ENCODE peak calls at places on chromosomes 5 and 9, in seven cellular contexts. Z is omental fat pad, Q is HCT116, K is astrocyte of the cerebellum, B is bronchial epithelial cell, E is lower lobe of right lung, G is activated B cell treated with CpG ODN at 0.5 μM for 24 hours. W is an unnamed sample.

GRCh38 chr5:34411470-34412346 is 244.4 kb upstream of the RAI14 start:
- DNase-seq in Q (no peak), B (no peak), G (no peak), Z (no peak), K (no peak), E (no peak), W (no peak)

GRCh38 chr5:180201051-180201987 is 7.7 kb downstream of the RASGEF1C start:
- DNase-seq in Z (no peak), Q (peak), G (no peak), E (no peak), K (no peak), B (no peak), W (no peak)

GRCh38 chr9:110148384-110148783 is 59.6 kb downstream of the C9orf152 start:
- DNase-seq in E (no peak), K (no peak), Z (no peak), Q (no peak), G (no peak), B (no peak), W (no peak)

GRCh38 chr5:123051206-123051605 is 14.7 kb upstream of the PPIC start:
- DNase-seq in B (peak), K (no peak), G (no peak), Z (no peak), Q (no peak), E (no peak), W (no peak)

GRCh38 chr5:163727028-163727427 is 221.6 kb downstream of the MAT2B start:
- DNase-seq in B (no peak), K (no peak), G (no peak), Z (no peak), E (no peak), Q (no peak), W (no peak)

GRCh38 chr9:82012255-82012654 is 23.7 kb downstream of the SPATA31D1 start:
- DNase-seq in G (no peak), B (no peak), E (no peak), K (no peak), Z (no peak), Q (no peak), W (no peak)

GRCh38 chr5:154397652-154398406 is 48.0 kb upstream of the SAP30L start:
- DNase-seq in G (no peak), E (peak), Q (no peak), K (no peak), B (no peak), Z (no peak), W (no peak)

GRCh38 chr5:180648658-180649296 is 623 bp downstream of the FLT4 start:
- DNase-seq in K (no peak), B (no peak), G (no peak), Z (no peak), E (no peak), Q (no peak), W (peak)

GRCh38 chr5:34531736-34532135 is 124.4 kb upstream of the RAI14 start:
- DNase-seq in E (no peak), Q (no peak), B (no peak), G (no peak), Z (no peak), K (peak), W (no peak)

GRCh38 chr9:1320667-1321195 is 270.6 kb downstream of the DMRT2 start:
- DNase-seq in E (no peak), G (no peak), Z (no peak), K (no peak), B (peak), Q (no peak), W (no peak)

GRCh38 chr5:146758898-146759297 is 119.7 kb downstream of the PPP2R2B start:
- DNase-seq in K (no peak), E (no peak), Q (no peak), G (no peak), Z (no peak), B (no peak), W (no peak)

GRCh38 chr9:36136894-36137391 is 410 bp downstream of the GLIPR2 start:
- DNase-seq in K (no peak), E (no peak), Z (no peak), G (no peak), B (no peak), Q (no peak), W (no peak)

GRCh38 chr5:159456722-159457462 is 126.6 kb upstream of the IL12B start:
- DNase-seq in E (no peak), Z (no peak), K (no peak), B (peak), Q (peak), G (no peak), W (no peak)

DNA sequence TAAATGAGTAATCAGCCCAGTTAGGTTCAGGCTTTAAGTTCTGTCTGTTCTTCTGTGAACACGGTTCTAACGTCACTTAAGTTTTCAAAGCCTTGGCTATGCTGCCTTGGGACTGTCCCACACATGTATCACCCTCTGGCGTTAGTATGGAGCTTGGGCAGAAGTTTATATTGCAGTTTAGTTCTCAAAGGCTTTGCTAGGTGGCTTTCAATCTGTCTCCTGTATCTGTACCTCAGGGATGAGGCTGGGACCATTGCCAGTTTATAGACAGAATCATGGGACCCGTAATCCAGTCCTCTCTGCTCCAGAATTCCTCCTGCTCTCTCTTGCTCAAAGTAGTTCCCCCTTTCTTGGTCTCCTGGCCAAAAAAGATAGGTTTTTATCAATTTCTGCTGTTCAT is 12.1 kb downstream of the C9orf40 start:
- DNase-seq in G (no peak), B (peak), Q (no peak), K (no peak), Z (no peak), E (no peak), W (no peak)
- TF ChIP-seq CTCF in G (no peak), B (no peak), Q (no peak), K (no peak), Z (no peak), E (no peak), W (peak)

DNA sequence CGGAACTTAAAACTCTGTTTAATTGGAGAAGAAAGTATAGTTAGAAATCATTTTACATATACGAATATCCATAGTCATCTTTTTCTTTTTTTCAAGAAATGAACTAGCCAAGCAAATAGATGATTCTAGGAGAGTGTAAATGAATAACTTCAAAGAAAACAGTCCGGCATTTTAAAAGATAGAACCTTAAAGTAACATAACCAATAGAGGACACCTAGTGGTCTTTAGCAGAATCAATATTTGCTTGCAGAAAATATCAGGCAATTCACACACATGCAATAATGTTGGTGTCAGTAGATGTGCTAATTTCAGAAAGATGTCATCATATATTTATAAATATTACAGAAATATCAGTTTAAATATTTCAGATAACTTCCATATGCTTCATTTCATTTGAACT is 57.1 kb downstream of the HCN1 start:
- DNase-seq in Q (peak), Z (no peak), K (no peak), E (no peak), G (no peak), B (no peak), W (no peak)
- TF ChIP-seq CTCF in Q (peak), Z (no peak), K (no peak), E (no peak), G (no peak), B (no peak), W (peak)

DNA sequence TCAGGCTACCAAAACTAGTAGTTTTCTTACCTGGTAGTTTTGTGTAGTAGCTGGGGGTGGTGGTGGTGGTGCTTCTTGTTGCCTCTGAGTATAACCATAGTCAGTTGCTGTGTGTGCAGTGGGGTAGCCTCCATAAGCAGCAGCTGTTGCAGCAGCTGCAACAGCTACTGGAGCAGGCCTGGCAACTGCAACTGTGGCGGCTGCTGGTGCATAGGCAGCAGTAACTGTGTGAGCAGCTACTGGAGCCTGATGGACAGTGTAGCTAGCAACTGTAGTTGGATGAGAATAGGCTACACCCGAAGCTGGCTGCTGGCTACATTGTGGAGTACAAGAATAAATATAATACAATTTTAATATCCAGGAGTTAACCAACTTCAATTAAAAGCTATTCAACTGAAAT is 24.7 kb downstream of the ZFR start:
- DNase-seq in E (no peak), Z (no peak), G (no peak), K (no peak), Q (no peak), B (no peak), W (no peak)
- TF ChIP-seq CTCF in E (no peak), Z (no peak), G (no peak), K (no peak), Q (no peak), B (no peak), W (no peak)

DNA sequence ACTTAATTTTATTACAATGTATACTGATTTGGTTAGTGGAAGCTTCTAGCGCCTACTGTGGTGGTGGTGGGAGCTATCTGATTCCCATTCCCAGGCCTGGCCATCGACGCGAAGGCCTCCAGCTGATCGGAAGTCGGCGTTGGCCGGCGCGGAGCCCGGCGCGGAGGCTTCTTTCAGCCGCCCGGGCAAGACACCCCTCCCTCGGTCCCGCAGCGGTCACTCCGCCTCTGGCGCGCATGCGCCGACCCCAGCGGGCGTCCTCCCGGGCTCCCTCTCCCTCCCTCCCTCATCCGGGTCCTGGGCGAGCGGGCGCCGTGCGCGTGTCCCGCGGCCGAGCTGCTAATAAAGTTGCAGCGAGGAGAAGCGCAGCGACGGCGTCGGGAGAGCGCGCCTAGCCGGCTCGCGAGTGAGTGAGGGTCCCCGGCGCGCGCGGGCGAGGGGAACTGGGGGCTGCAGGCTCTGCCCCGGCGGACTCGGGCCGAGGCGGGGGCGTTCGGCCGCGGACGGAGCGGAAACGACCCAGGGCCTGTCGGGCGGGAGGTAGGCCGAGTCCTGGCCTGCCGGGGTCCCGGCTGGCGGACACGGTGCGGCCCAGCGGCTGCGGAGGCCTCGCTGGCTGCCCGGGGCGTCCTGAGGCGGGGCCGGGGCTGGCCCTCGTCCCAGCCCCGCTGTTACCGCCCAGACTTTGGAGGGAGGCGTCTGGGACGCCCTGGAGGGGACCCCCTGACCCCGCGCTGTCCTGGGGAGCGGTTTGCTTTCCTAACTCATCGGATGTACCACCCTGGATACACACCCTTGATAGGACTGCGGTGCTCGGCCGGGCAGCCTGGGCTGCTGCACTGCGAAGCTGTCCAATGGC is at the start of gene SMAD5:
- DNase-seq in E (peak), G (peak), K (peak), B (peak), Q (peak), Z (peak), W (peak)
- TF ChIP-seq CTCF in E (no peak), G (no peak), K (peak), B (no peak), Q (no peak), Z (no peak), W (no peak)

GRCh38 chr5:42634575-42634974 is 122.0 kb upstream of the CCDC152 start:
- DNase-seq in Q (no peak), E (no peak), B (no peak), Z (no peak), G (no peak), K (no peak), W (no peak)
- TF ChIP-seq CTCF in Q (no peak), E (no peak), B (no peak), Z (no peak), G (no peak), K (no peak), W (no peak)

GRCh38 chr9:75892168-75892901 is 1.9 kb downstream of the PCSK5 start:
- DNase-seq in Q (no peak), E (peak), K (no peak), G (no peak), Z (no peak), B (no peak), W (peak)

GRCh38 chr9:75891277-75892167 is 1.0 kb downstream of the PCSK5 start:
- DNase-seq in E (peak), Q (peak), B (no peak), G (no peak), K (no peak), Z (peak), W (peak)

GRCh38 chr9:75889977-75890540 is 414 bp upstream of the PCSK5 start:
- DNase-seq in Z (no peak), E (no peak), G (no peak), K (peak), Q (no peak), B (peak), W (no peak)

GRCh38 chr9:75889577-75889976 is 896 bp upstream of the PCSK5 start:
- DNase-seq in K (no peak), Z (no peak), B (no peak), Q (no peak), G (no peak), E (no peak), W (no peak)

GRCh38 chr9:75890541-75891276 is at the start of gene PCSK5:
- DNase-seq in Q (peak), E (peak), K (peak), G (peak), Z (peak), B (peak), W (peak)
- TF ChIP-seq CTCF in Q (no peak), E (peak), K (peak), G (no peak), Z (no peak), B (peak), W (peak)

GRCh38 chr5:41524174-41524573 is 13.8 kb upstream of the PLCXD3 start:
- DNase-seq in Q (no peak), G (no peak), Z (no peak), K (no peak), B (no peak), E (no peak), W (no peak)
- TF ChIP-seq CTCF in Q (no peak), G (no peak), Z (no peak), K (no peak), B (no peak), E (peak), W (peak)

GRCh38 chr5:73170522-73170921 is 2.5 kb upstream of the TMEM174 start:
- DNase-seq in Q (peak), G (no peak), K (no peak), Z (no peak), B (peak), E (no peak), W (no peak)
- TF ChIP-seq CTCF in Q (peak), G (no peak), K (peak), Z (no peak), B (peak), E (peak), W (peak)

W was measured in type B pancreatic cell.